ENCODE peak calls at places on chromosome 19, in ten cellular contexts. E, Q, D, S, Y, H, X, N, J and M are unnamed samples.

GRCh38 chr19:18765224-18765623 is 25.9 kb downstream of the COMP start:
- DNase-seq in Y (no peak), S (no peak), J (no peak), E (no peak), Q (no peak), N (no peak), H (no peak), D (no peak), X (peak), M (no peak)

GRCh38 chr19:31943305-31943704 is 402.1 kb upstream of the ZNF507 start:
- DNase-seq in X (no peak), H (no peak), S (no peak), Y (no peak), N (no peak), J (no peak), E (no peak), Q (no peak), D (no peak), M (no peak)

GRCh38 chr19:21430674-21431073 is 33.7 kb downstream of the ZNF493 start:
- DNase-seq in H (no peak), E (no peak), Q (no peak), S (no peak), X (no peak), D (no peak), J (no peak), N (no peak), Y (no peak), M (no peak)

GRCh38 chr19:38033658-38034150 is 126.7 kb downstream of the SIPA1L3 start:
- DNase-seq in N (no peak), J (no peak), D (no peak), Q (no peak), X (peak), S (no peak), H (no peak), Y (no peak), E (no peak), M (no peak)

GRCh38 chr19:46605356-46605821 is 4.3 kb downstream of the CALM3 start:
- DNase-seq in D (no peak), Y (no peak), Q (no peak), J (no peak), S (no peak), E (no peak), H (no peak), N (no peak), X (no peak), M (no peak)

GRCh38 chr19:13234518-13234917 is 84.3 kb downstream of the IER2 start:
- DNase-seq in Q (no peak), E (peak), D (peak), S (no peak), H (peak), X (no peak), N (peak), Y (peak), J (no peak), M (no peak)

GRCh38 chr19:7622933-7623685 is 6.2 kb downstream of the XAB2 start:
- DNase-seq in E (no peak), Y (no peak), S (no peak), Q (no peak), D (no peak), H (peak), J (no peak), X (no peak), N (no peak), M (no peak)

GRCh38 chr19:38898788-38899446 is 501 bp downstream of the SIRT2 start:
- DNase-seq in N (no peak), Q (no peak), X (no peak), D (no peak), H (no peak), E (no peak), S (no peak), Y (peak), J (no peak), M (no peak)

GRCh38 chr19:4191044-4191443 is 8.6 kb downstream of the ANKRD24 start:
- DNase-seq in N (no peak), Y (no peak), E (no peak), S (no peak), X (peak), H (no peak), Q (no peak), J (no peak), D (no peak), M (no peak)

GRCh38 chr19:50300814-50301606 is 28.2 kb downstream of the KCNC3 start:
- DNase-seq in N (no peak), J (peak), H (no peak), Y (no peak), S (no peak), D (no peak), X (no peak), Q (no peak), E (no peak), M (no peak)

GRCh38 chr19:54448037-54448773 is 794 bp upstream of the LENG8 start:
- DNase-seq in H (peak), S (no peak), Q (no peak), J (no peak), Y (peak), D (peak), E (peak), N (no peak), X (peak), M (no peak)

GRCh38 chr19:3513198-3514140 is 7.4 kb downstream of the FZR1 start:
- DNase-seq in Y (no peak), E (peak), X (no peak), H (no peak), N (no peak), J (no peak), D (no peak), S (no peak), Q (no peak), M (no peak)

GRCh38 chr19:49949735-49950589 is 11.0 kb downstream of the SIGLEC11 start:
- DNase-seq in S (no peak), N (no peak), Y (no peak), D (no peak), Q (no peak), X (no peak), J (no peak), E (peak), H (no peak), M (no peak)

GRCh38 chr19:1474011-1474764 is 4.8 kb downstream of the C19orf25 start:
- DNase-seq in D (no peak), J (no peak), H (no peak), E (no peak), X (no peak), N (no peak), Q (no peak), Y (no peak), S (no peak), M (no peak)

GRCh38 chr19:16315825-16316505 is 8.7 kb upstream of the KLF2 start:
- DNase-seq in S (no peak), J (peak), H (peak), E (no peak), Y (peak), X (no peak), D (no peak), Q (no peak), N (no peak), M (peak)

GRCh38 chr19:7894612-7895309 is 6.5 kb downstream of the LRRC8E start:
- DNase-seq in S (no peak), Y (no peak), J (no peak), X (no peak), Q (no peak), E (peak), H (no peak), N (no peak), D (no peak), M (no peak)

GRCh38 chr19:50489461-50490011 is 12.9 kb upstream of the GARIN5A start:
- DNase-seq in E (no peak), Q (no peak), Y (no peak), J (no peak), S (no peak), D (no peak), X (no peak), N (no peak), H (no peak), M (no peak)

GRCh38 chr19:45999653-46000121 is 4.4 kb downstream of the CCDC61 start:
- DNase-seq in Y (no peak), X (no peak), J (no peak), H (peak), Q (no peak), S (no peak), N (no peak), E (no peak), D (no peak), M (no peak)

GRCh38 chr19:19257137-19257536 is 16.0 kb downstream of the TM6SF2 start:
- DNase-seq in X (no peak), E (no peak), J (no peak), N (no peak), H (no peak), Y (no peak), D (no peak), Q (no peak), S (no peak), M (no peak)

GRCh38 chr19:11581740-11582139 is 4.3 kb upstream of the ACP5 start:
- DNase-seq in E (no peak), N (peak), Q (no peak), S (no peak), H (peak), X (no peak), D (no peak), J (no peak), Y (no peak), M (no peak)

GRCh38 chr19:3184847-3185481 is 766 bp upstream of the NCLN start:
- DNase-seq in Q (peak), Y (peak), H (peak), X (peak), D (no peak), E (no peak), J (peak), S (peak), N (no peak), M (peak)

GRCh38 chr19:5031231-5032100 is 62.6 kb downstream of the KDM4B start:
- DNase-seq in E (peak), S (peak), H (peak), D (peak), X (peak), J (peak), N (peak), Q (peak), Y (peak), M (peak)

GRCh38 chr19:44548736-44549135 is 19.3 kb upstream of the CEACAM20 start:
- DNase-seq in X (no peak), H (no peak), D (no peak), J (no peak), Y (no peak), N (no peak), E (no peak), S (no peak), Q (no peak), M (no peak)

GRCh38 chr19:28039677-28040381 is 1173.1 kb downstream of the UQCRFS1 start:
- DNase-seq in H (no peak), N (no peak), E (no peak), J (no peak), D (no peak), Q (no peak), Y (peak), X (no peak), S (no peak), M (no peak)